ENCODE peak calls at places on chromosomes 13 and 19, in ten cellular contexts. N is stomach, Y is breast epithelium, R is right lobe of liver, C is A549, T is HCT116, L is sigmoid colon, S is lower leg skin, D is heart left ventricle, I is body of pancreas. Z is an unnamed sample.
A peak's percentile ranks its signal among the peaks of the same experiment; 100 is the strongest.

GRCh38 chr13:89748716-89749115 is 1598.8 kb upstream of the MIR17HG start:
- DNase-seq in N (no peak), Y (no peak), R (no peak), C (no peak), T (no peak), L (no peak), S (no peak), D (no peak), I (no peak), Z (no peak)

GRCh38 chr19:22623841-22624221 is 10.3 kb upstream of the ZNF492 start:
- DNase-seq in N (no peak), Y (no peak), R (peak; percentile 37), C (no peak), T (no peak), L (no peak), S (no peak), D (no peak), I (no peak), Z (no peak)

GRCh38 chr13:90896022-90896421 is 451.5 kb upstream of the MIR17HG start:
- DNase-seq in N (no peak), Y (no peak), R (no peak), C (no peak), T (no peak), L (no peak), S (no peak), D (no peak), I (no peak), Z (no peak)

GRCh38 chr19:6773323-6773931 is 919 bp downstream of the VAV1 start:
- DNase-seq in N (peak; percentile 40), Y (no peak), R (peak; percentile 61), C (no peak), T (no peak), L (no peak), S (no peak), D (peak; percentile 33), I (no peak), Z (peak; percentile 54)

GRCh38 chr19:48354332-48354992 is 9.3 kb downstream of the TMEM143 start:
- DNase-seq in N (no peak), Y (no peak), R (no peak), C (peak; percentile 92), T (peak; percentile 99), L (no peak), S (no peak), D (no peak), I (peak; percentile 35), Z (no peak)

GRCh38 chr19:3531716-3532115 is 7.3 kb upstream of the TEKTIP1 start:
- DNase-seq in N (no peak), Y (no peak), R (no peak), C (no peak), T (no peak), L (no peak), S (no peak), D (no peak), I (no peak), Z (no peak)

GRCh38 chr19:35959040-35959967 is 23.1 kb downstream of the LRFN3 start:
- DNase-seq in N (peak; percentile 60), Y (no peak), R (no peak), C (no peak), T (no peak), L (no peak), S (no peak), D (peak; percentile 33), I (no peak), Z (peak; percentile 53)

GRCh38 chr13:72437458-72437857 is 290.0 kb downstream of the MZT1 start:
- DNase-seq in N (no peak), Y (no peak), R (no peak), C (no peak), T (no peak), L (no peak), S (no peak), D (no peak), I (no peak), Z (no peak)

GRCh38 chr19:48348039-48348438 is 15.7 kb downstream of the TMEM143 start:
- DNase-seq in N (no peak), Y (no peak), R (peak; percentile 63), C (no peak), T (no peak), L (no peak), S (no peak), D (peak; percentile 28), I (peak; percentile 72), Z (no peak)

GRCh38 chr19:53079313-53079924 is 23.8 kb downstream of the ZNF160 start:
- DNase-seq in N (no peak), Y (no peak), R (no peak), C (no peak), T (no peak), L (no peak), S (no peak), D (no peak), I (no peak), Z (no peak)

GRCh38 chr19:15249560-15249874 is 17.3 kb upstream of the EPHX3 start:
- DNase-seq in N (no peak), Y (no peak), R (no peak), C (no peak), T (no peak), L (no peak), S (no peak), D (no peak), I (no peak), Z (no peak)

GRCh38 chr19:56333506-56333905 is 18.9 kb upstream of the ZSCAN5A start:
- DNase-seq in N (peak; percentile 51), Y (no peak), R (no peak), C (peak; percentile 43), T (peak; percentile 48), L (no peak), S (no peak), D (peak; percentile 24), I (peak; percentile 43), Z (no peak)

GRCh38 chr13:114135731-114136171 is 3.3 kb upstream of the RASA3 start:
- DNase-seq in N (no peak), Y (no peak), R (no peak), C (no peak), T (no peak), L (peak; percentile 41), S (no peak), D (no peak), I (no peak), Z (no peak)

GRCh38 chr13:71249031-71249430 is 618.0 kb downstream of the DACH1 start:
- DNase-seq in N (no peak), Y (no peak), R (no peak), C (no peak), T (no peak), L (no peak), S (no peak), D (no peak), I (no peak), Z (no peak)

GRCh38 chr13:42040730-42041016 is 7.8 kb upstream of the DGKH start:
- DNase-seq in N (no peak), Y (no peak), R (peak; percentile 59), C (no peak), T (no peak), L (no peak), S (no peak), D (no peak), I (no peak), Z (no peak)

GRCh38 chr19:54463531-54464043 is at the start of gene LENG9:
- DNase-seq in N (peak; percentile 100), Y (peak; percentile 99), R (peak; percentile 99), C (peak; percentile 91), T (peak; percentile 99), L (peak; percentile 99), S (peak; percentile 100), D (peak; percentile 98), I (peak; percentile 100), Z (no peak)
- TF ChIP-seq POLR2A in N (peak; percentile 83), Y (peak; percentile 64), R (peak; percentile 96), C (peak; percentile 88), T (peak; percentile 84), L (peak; percentile 87), S (no peak), D (peak; percentile 90), I (peak; percentile 93), Z (peak; percentile 60)

GRCh38 chr19:13116282-13117175 is at the start of gene TRMT1:
- DNase-seq in N (peak; percentile 93), Y (peak; percentile 88), R (peak; percentile 95), C (peak; percentile 91), T (peak; percentile 93), L (peak; percentile 96), S (peak; percentile 94), D (peak; percentile 93), I (peak; percentile 91), Z (peak; percentile 88)
- TF ChIP-seq POLR2A in N (no peak), Y (no peak), R (peak; percentile 15), C (peak; percentile 46), T (peak; percentile 61), L (no peak), S (no peak), D (no peak), I (no peak), Z (peak; percentile 39)

GRCh38 chr19:10339380-10339960 is at the start of gene ICAM3:
- DNase-seq in N (peak; percentile 36), Y (no peak), R (no peak), C (no peak), T (no peak), L (no peak), S (no peak), D (no peak), I (no peak), Z (peak; percentile 72)
- TF ChIP-seq POLR2A in N (no peak), Y (no peak), R (no peak), C (no peak), T (no peak), L (no peak), S (no peak), D (no peak), I (no peak), Z (peak; percentile 37)

GRCh38 chr13:51583875-51584730 is at the start of gene WDFY2:
- DNase-seq in N (peak; percentile 99), Y (peak; percentile 100), R (peak; percentile 100), C (peak; percentile 69), T (peak; percentile 99), L (peak; percentile 100), S (peak; percentile 100), D (peak; percentile 100), I (peak; percentile 100), Z (peak; percentile 73)
- TF ChIP-seq POLR2A in N (peak; percentile 73), Y (peak; percentile 86), R (peak; percentile 95), C (peak; percentile 81), T (peak; percentile 71), L (peak; percentile 76), S (peak; percentile 78), D (peak; percentile 92), I (peak; percentile 94), Z (peak; percentile 66)

GRCh38 chr19:1566392-1567115 is 1.6 kb downstream of the MEX3D start:
- DNase-seq in N (peak; percentile 71), Y (peak; percentile 72), R (peak; percentile 46), C (peak; percentile 50), T (no peak), L (peak; percentile 88), S (no peak), D (peak; percentile 73), I (peak; percentile 68), Z (no peak)
- TF ChIP-seq POLR2A in N (no peak), Y (no peak), R (peak; percentile 20), C (peak; percentile 24), T (no peak), L (no peak), S (no peak), D (peak; percentile 60), I (peak; percentile 30), Z (no peak)

Z was measured in GM12891.